ENCODE peak calls at places on chromosomes 12 and 14, in five cellular contexts. One of them, this sample, is unnamed.

GRCh38 chr12:79127268-79127895 is 262.8 kb downstream of the SYT1 start:
- DNase-seq in NCI-H1048: no peak
- DNase-seq in left colon: no peak
- DNase-seq in amniotic stem cell: no peak
- DNase-seq in frontal cortex: no peak
- DNase-seq in this sample: no peak

GRCh38 chr14:29548948-29549370 is 378.7 kb downstream of the PRKD1 start:
- DNase-seq in NCI-H1048: no peak
- DNase-seq in left colon: no peak
- DNase-seq in amniotic stem cell: peak
- DNase-seq in frontal cortex: peak
- DNase-seq in this sample: no peak

GRCh38 chr14:74793506-74794155 is 30.5 kb downstream of the YLPM1 start:
- DNase-seq in NCI-H1048: no peak
- DNase-seq in left colon: no peak
- DNase-seq in amniotic stem cell: no peak
- DNase-seq in frontal cortex: no peak
- DNase-seq in this sample: no peak

GRCh38 chr12:104488383-104488782 is 31.6 kb downstream of the CHST11 start:
- DNase-seq in NCI-H1048: no peak
- DNase-seq in left colon: no peak
- DNase-seq in amniotic stem cell: no peak
- DNase-seq in frontal cortex: no peak
- DNase-seq in this sample: no peak

GRCh38 chr14:37787879-37788494 is 192.6 kb downstream of the TTC6 start:
- DNase-seq in NCI-H1048: no peak
- DNase-seq in left colon: no peak
- DNase-seq in amniotic stem cell: no peak
- DNase-seq in frontal cortex: no peak
- DNase-seq in this sample: no peak

GRCh38 chr14:75806247-75806876 is 145.3 kb downstream of the TTLL5 start:
- DNase-seq in NCI-H1048: no peak
- DNase-seq in left colon: no peak
- DNase-seq in amniotic stem cell: no peak
- DNase-seq in frontal cortex: no peak
- DNase-seq in this sample: no peak

GRCh38 chr14:36771256-36771655 is 109.6 kb downstream of the PAX9 start:
- DNase-seq in NCI-H1048: no peak
- DNase-seq in left colon: no peak
- DNase-seq in amniotic stem cell: no peak
- DNase-seq in frontal cortex: no peak
- DNase-seq in this sample: no peak

GRCh38 chr14:68526420-68527105 is 266.3 kb downstream of the ZFP36L1 start:
- DNase-seq in NCI-H1048: no peak
- DNase-seq in left colon: peak
- DNase-seq in amniotic stem cell: no peak
- DNase-seq in frontal cortex: no peak
- DNase-seq in this sample: no peak

GRCh38 chr14:84655014-84655413 is 874.9 kb upstream of the FLRT2 start:
- DNase-seq in NCI-H1048: no peak
- DNase-seq in left colon: no peak
- DNase-seq in amniotic stem cell: no peak
- DNase-seq in frontal cortex: no peak
- DNase-seq in this sample: no peak

GRCh38 chr14:105142651-105143450 is 25.7 kb downstream of the JAG2 start:
- DNase-seq in NCI-H1048: no peak
- DNase-seq in left colon: peak
- DNase-seq in amniotic stem cell: no peak
- DNase-seq in frontal cortex: no peak
- DNase-seq in this sample: no peak

GRCh38 chr12:26473291-26473690 is 277.9 kb downstream of the SSPN start:
- DNase-seq in NCI-H1048: no peak
- DNase-seq in left colon: no peak
- DNase-seq in amniotic stem cell: no peak
- DNase-seq in frontal cortex: no peak
- DNase-seq in this sample: no peak

GRCh38 chr12:4794503-4794902 is 74.3 kb downstream of the GALNT8 start:
- DNase-seq in NCI-H1048: no peak
- DNase-seq in left colon: no peak
- DNase-seq in amniotic stem cell: no peak
- DNase-seq in frontal cortex: no peak
- DNase-seq in this sample: no peak

This sample was measured in C1 segment of cervical spinal cord.